ENCODE peak calls at places on chromosomes 7 and 10, in four cellular contexts. One of them, this sample, is unnamed.
A peak's percentile ranks its signal among the peaks of the same experiment; 100 is the strongest.

GRCh38 chr7:128024154-128024553 is 7.1 kb downstream of the LRRC4 start:
- DNase-seq in HepG2: no peak
- DNase-seq in HCT116: no peak
- DNase-seq in K562: no peak
- DNase-seq in this sample: peak; percentile 74

GRCh38 chr7:123864966-123865365 is 20.0 kb downstream of the HYAL4 start:
- DNase-seq in K562: no peak
- DNase-seq in HepG2: no peak
- DNase-seq in HCT116: no peak
- DNase-seq in this sample: no peak

GRCh38 chr10:50541317-50541716 is 82.4 kb downstream of the SGMS1 start:
- DNase-seq in K562: no peak
- DNase-seq in HepG2: no peak
- DNase-seq in HCT116: no peak
- DNase-seq in this sample: no peak

GRCh38 chr7:99974681-99975080 is 1.1 kb downstream of the AZGP1 start:
- DNase-seq in K562: no peak
- DNase-seq in HepG2: no peak
- DNase-seq in HCT116: no peak
- DNase-seq in this sample: no peak

GRCh38 chr7:18619311-18619710 is 123.8 kb downstream of the HDAC9 start:
- DNase-seq in K562: no peak
- DNase-seq in HepG2: no peak
- DNase-seq in HCT116: no peak
- DNase-seq in this sample: no peak

GRCh38 chr7:117892821-117893220 is 19.6 kb upstream of the CTTNBP2 start:
- DNase-seq in HepG2: no peak
- DNase-seq in K562: no peak
- DNase-seq in HCT116: no peak
- DNase-seq in this sample: no peak

GRCh38 chr10:86648706-86649426 is 5.5 kb upstream of the OPN4 start:
- DNase-seq in K562: no peak
- DNase-seq in HepG2: no peak
- DNase-seq in HCT116: no peak
- DNase-seq in this sample: peak; percentile 57

GRCh38 chr7:155214328-155214986 is 83.2 kb upstream of the INSIG1 start:
- DNase-seq in HepG2: no peak
- DNase-seq in HCT116: no peak
- DNase-seq in K562: peak; percentile 34
- DNase-seq in this sample: no peak

GRCh38 chr10:32622409-32622808 is 176.5 kb downstream of the CCDC7 start:
- DNase-seq in K562: no peak
- DNase-seq in HepG2: no peak
- DNase-seq in HCT116: no peak
- DNase-seq in this sample: no peak

GRCh38 chr10:117667831-117668230 is 125.3 kb downstream of the EMX2 start:
- DNase-seq in HCT116: no peak
- DNase-seq in K562: no peak
- DNase-seq in HepG2: no peak
- DNase-seq in this sample: no peak

GRCh38 chr10:3292601-3293000 is 120.0 kb upstream of the PITRM1 start:
- DNase-seq in HepG2: no peak
- DNase-seq in K562: no peak
- DNase-seq in HCT116: no peak
- DNase-seq in this sample: no peak

GRCh38 chr10:28891058-28891713 is 213.9 kb downstream of the BAMBI start:
- DNase-seq in HCT116: no peak
- DNase-seq in K562: peak; percentile 21
- DNase-seq in HepG2: no peak
- DNase-seq in this sample: no peak

GRCh38 chr7:7851381-7851780 is 117.2 kb upstream of the GLCCI1 start:
- DNase-seq in HCT116: no peak
- DNase-seq in HepG2: no peak
- DNase-seq in K562: no peak
- DNase-seq in this sample: no peak

GRCh38 chr7:101589052-101589451 is 40.0 kb downstream of the MYL10 start:
- DNase-seq in HepG2: no peak
- DNase-seq in K562: no peak
- DNase-seq in HCT116: no peak
- DNase-seq in this sample: no peak

GRCh38 chr7:116752305-116753074 is 80.5 kb downstream of the MET start:
- DNase-seq in HCT116: no peak
- DNase-seq in K562: no peak
- DNase-seq in HepG2: no peak
- DNase-seq in this sample: no peak

GRCh38 chr10:18424200-18424599 is 227.2 kb downstream of the NSUN6 start:
- DNase-seq in HepG2: no peak
- DNase-seq in HCT116: no peak
- DNase-seq in K562: no peak
- DNase-seq in this sample: no peak

GRCh38 chr10:74988787-74989574 is 122.5 kb upstream of the SAMD8 start:
- DNase-seq in HCT116: no peak
- DNase-seq in HepG2: no peak
- DNase-seq in K562: no peak
- DNase-seq in this sample: no peak

GRCh38 chr7:129279757-129280156 is 54.9 kb downstream of the AHCYL2 start:
- DNase-seq in K562: no peak
- DNase-seq in HCT116: no peak
- DNase-seq in HepG2: no peak
- DNase-seq in this sample: no peak

GRCh38 chr7:105304040-105304895 is 84.5 kb downstream of the SRPK2 start:
- DNase-seq in K562: no peak
- DNase-seq in HCT116: peak; percentile 56
- DNase-seq in HepG2: peak; percentile 91
- DNase-seq in this sample: no peak

GRCh38 chr7:142375710-142376313 is 118.0 kb upstream of the PRSS58 start:
- DNase-seq in K562: peak; percentile 43
- DNase-seq in HepG2: no peak
- DNase-seq in HCT116: peak; percentile 10
- DNase-seq in this sample: no peak

GRCh38 chr10:101782811-101783735 is at the start of gene NPM3:
- DNase-seq in K562: peak; percentile 89
- DNase-seq in HCT116: peak; percentile 59
- DNase-seq in HepG2: peak; percentile 76
- DNase-seq in this sample: peak; percentile 94

GRCh38 chr7:124779194-124779593 is 13.6 kb upstream of the GPR37 start:
- DNase-seq in HepG2: peak; percentile 9
- DNase-seq in HCT116: no peak
- DNase-seq in K562: no peak
- DNase-seq in this sample: no peak

GRCh38 chr10:3426190-3426845 is 253.7 kb upstream of the PITRM1 start:
- DNase-seq in HCT116: no peak
- DNase-seq in K562: no peak
- DNase-seq in HepG2: peak; percentile 2
- DNase-seq in this sample: no peak

GRCh38 chr7:2709553-2710165 is 21.7 kb downstream of the AMZ1 start:
- DNase-seq in HepG2: peak; percentile 60
- DNase-seq in K562: peak; percentile 82
- DNase-seq in HCT116: peak; percentile 26
- DNase-seq in this sample: peak; percentile 62

GRCh38 chr7:1758417-1758858 is 88.4 kb downstream of the ELFN1 start:
- DNase-seq in HCT116: peak; percentile 56
- DNase-seq in HepG2: peak; percentile 45
- DNase-seq in K562: peak; percentile 57
- DNase-seq in this sample: peak; percentile 80

DNA sequence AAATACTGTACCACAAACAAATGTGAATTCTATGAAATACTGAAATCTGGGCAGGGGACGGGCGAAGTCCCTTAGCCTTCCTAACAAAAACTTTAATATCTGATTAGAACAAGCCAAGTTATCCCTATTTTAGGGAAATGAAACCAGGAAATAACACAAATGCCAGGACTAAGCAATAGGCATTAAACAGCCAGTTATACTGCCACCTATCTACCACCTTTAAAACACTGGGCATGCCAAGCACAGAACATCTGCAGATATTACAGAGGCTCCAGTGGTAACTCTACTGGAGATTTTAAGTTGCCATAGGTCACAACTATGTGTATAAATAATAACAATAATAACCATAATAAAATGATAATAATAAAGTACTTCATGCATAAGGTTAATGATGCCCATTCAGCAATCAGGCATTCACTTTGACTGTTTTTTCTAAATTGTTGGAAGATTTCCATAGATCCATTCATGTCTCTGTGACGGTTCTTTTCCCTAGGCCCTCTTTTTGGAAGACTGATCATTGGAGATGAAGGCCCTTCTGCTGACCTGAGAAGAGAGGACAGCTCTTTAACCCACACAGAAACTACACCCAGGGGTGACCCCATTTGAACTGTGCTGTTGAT is 195.7 kb downstream of the CACNA2D1 start:
- DNase-seq in HCT116: peak; percentile 8
- DNase-seq in K562: no peak
- DNase-seq in HepG2: no peak
- DNase-seq in this sample: peak; percentile 41
- TF ChIP-seq JUND in HCT116: no peak
- TF ChIP-seq JUND in K562: no peak
- TF ChIP-seq JUND in HepG2: no peak
- TF ChIP-seq JUND in this sample: no peak

DNA sequence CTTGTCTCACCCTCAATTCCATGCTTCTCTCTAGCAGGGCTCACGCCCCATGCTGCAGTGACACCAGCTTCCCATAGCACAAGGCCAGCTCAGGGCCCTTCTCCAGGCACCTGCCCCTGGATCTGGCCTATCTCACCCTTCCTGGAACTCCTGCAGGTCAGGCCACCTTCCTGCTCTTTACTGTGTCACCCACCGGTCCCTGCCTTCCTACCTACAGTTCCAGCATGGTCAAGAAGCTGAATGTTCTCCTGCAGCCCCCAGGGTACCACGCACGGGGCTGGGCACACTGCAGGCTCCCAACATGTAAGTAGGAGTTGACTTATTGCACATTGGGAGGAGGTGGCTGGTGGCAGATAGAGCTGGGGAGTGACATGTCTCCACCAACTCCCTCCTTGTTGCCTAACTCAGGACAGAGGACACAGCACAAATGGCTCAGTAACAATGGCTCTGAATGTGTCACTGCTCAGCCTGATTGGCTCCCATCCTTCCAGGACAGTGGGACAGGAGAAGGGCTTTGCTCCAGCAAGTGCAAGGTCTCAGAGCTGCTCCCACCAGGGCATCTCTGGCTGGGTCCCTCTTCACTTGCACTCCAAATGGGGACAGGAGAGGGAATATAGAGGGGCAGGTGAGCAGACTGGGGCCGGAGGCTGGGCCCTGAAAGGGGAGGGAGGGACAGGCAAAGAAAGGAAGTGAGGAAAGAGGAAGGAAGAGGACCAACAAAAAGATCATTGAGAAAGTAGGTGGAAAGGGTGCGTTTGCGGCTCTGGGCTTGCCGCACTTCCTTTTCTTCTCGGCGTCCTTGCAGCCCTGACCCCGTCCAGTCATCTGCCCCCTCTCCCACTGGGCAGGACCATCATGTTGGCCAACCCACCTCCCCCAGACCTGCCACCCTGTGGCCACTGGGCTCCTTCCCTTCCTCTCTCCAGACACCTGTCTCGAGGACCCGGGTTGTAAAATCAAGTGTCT is 14.3 kb downstream of the ITPRIP start:
- DNase-seq in HCT116: no peak
- DNase-seq in K562: no peak
- DNase-seq in HepG2: no peak
- DNase-seq in this sample: no peak
- TF ChIP-seq JUND in HCT116: no peak
- TF ChIP-seq JUND in K562: no peak
- TF ChIP-seq JUND in HepG2: no peak
- TF ChIP-seq JUND in this sample: no peak

DNA sequence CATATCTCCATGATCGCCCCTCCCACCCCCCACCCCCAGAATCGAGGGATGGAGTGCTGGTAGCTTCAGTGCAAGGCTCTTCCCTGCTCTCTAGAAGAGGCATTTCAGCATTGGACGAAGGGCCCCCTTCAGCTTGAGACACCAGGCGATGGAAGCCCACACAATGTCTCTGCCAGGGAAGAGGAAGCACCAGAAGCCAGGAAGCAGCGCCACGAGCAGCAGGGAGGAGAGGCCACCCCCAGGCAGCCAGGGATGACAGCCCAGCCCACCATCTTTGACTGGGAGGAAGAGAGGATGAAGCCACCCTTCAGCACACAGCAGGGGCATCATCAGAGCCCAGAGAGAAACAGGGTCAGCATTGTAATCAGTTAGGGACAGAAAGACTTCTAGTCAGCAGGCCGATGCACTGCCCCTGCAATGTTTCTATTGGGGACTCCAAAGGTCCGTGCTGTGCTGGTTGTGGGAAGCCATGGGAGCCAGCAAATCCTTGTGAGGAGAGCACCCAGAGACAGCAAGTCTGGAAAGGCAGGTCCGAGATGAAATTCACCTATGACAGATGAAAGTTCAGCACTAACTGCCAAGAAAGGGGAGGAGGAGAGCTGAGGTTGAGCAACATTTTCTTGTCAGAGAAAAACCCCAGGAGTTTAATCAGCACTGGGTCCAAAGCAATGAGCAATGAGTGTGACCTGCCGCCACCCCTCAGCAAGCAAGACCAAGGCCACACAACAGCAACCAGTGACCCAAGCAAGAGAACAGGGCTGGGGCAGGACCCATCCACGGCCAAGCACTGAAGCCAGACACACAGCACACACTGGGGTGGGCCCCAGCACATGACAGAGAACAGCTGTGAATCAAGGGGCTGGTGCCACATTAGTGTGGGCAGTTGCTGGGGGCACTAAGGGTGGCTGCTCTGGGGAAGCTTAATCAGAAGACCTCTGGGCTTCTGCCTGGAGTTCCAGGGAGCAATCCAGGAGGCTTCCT is 15.9 kb downstream of the TMEM72 start:
- DNase-seq in HepG2: peak; percentile 52
- DNase-seq in HCT116: no peak
- DNase-seq in K562: no peak
- DNase-seq in this sample: no peak
- TF ChIP-seq JUND in HepG2: no peak
- TF ChIP-seq JUND in HCT116: no peak
- TF ChIP-seq JUND in K562: no peak
- TF ChIP-seq JUND in this sample: no peak

DNA sequence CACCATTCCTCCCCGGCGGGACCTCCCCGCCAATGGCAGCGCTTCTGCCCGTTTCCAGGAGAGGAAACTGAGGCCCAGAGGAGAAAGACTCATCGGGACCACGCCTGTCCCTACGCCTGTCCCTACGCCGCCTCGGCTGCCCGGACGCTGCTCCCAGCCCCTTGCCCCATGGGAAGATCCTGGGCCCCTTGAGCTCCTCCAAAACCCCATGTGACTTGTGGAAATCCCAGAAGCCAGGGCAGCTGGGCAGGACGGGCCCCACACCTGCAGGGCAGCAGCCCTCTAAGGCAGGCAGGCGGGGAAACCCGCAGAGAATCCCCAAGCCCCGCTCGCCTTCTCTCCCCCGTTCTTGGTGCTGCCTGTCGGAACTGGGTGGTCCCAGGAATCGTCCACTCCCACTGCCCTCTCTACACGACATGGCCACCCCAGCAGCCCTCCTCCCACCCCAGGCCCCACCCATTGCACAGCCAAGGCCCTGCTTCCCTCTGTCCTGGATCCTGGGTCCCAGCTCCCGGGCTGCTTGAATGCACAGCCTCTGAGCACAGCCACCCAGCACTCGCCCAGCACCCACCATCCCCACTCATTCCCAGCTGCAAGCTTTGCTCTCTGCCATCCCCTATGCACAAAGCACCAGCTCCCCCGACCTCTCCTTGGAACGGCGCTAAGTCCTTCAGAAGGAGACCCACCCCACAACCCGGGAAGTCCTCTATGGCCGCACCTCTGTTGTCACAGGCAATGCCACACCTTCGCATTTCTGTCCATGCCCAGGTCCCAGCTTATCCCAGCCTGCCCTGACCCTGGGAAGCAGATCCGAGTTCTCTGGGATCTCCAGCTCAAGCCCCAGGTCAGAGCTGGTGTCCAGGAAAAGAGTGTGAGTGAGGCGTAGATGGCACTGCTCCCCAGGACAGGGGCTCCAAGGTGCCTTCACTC is 50.6 kb downstream of the SLC29A4 start:
- DNase-seq in HepG2: no peak
- DNase-seq in K562: no peak
- DNase-seq in HCT116: no peak
- DNase-seq in this sample: peak; percentile 33
- TF ChIP-seq JUND in HepG2: no peak
- TF ChIP-seq JUND in K562: no peak
- TF ChIP-seq JUND in HCT116: no peak
- TF ChIP-seq JUND in this sample: no peak

This sample was measured in SK-N-SH.